ENCODE peak calls at places on chromosomes 3 and 15, in seven cellular contexts. E, Y, X, G, S, C and B are unnamed samples.

GRCh38 chr3:43609406-43609805 is 12.4 kb downstream of the ANO10 start:
- DNase-seq in X (no peak), Y (no peak), C (no peak), S (no peak), G (no peak), E (no peak), B (no peak)

GRCh38 chr15:26891448-26891881 is 24.6 kb downstream of the GABRA5 start:
- DNase-seq in C (peak; percentile 51), X (peak; percentile 67), G (peak; percentile 14), E (no peak), Y (peak; percentile 95), S (peak; percentile 4), B (no peak)

GRCh38 chr15:42921049-42921731 is 612 bp upstream of the TTBK2 start:
- DNase-seq in C (peak; percentile 35), Y (peak; percentile 5), E (peak; percentile 67), S (no peak), G (no peak), X (peak; percentile 17), B (no peak)

GRCh38 chr15:25894371-25894902 is 31.3 kb upstream of the ATP10A start:
- DNase-seq in E (no peak), G (no peak), S (no peak), C (no peak), Y (no peak), X (peak; percentile 49), B (no peak)

GRCh38 chr15:76533995-76534394 is 197.4 kb downstream of the ISL2 start:
- DNase-seq in G (no peak), E (no peak), S (no peak), C (no peak), Y (no peak), X (no peak), B (no peak)

GRCh38 chr15:98969126-98969735 is 38.4 kb downstream of the PGPEP1L start:
- DNase-seq in C (no peak), S (no peak), Y (no peak), E (no peak), X (no peak), G (no peak), B (peak; percentile 83)

GRCh38 chr3:16103472-16103871 is 71.0 kb upstream of the GALNT15 start:
- DNase-seq in S (peak; percentile 82), X (peak; percentile 99), G (no peak), E (no peak), Y (no peak), C (no peak), B (no peak)

GRCh38 chr15:23690015-23690414 is 2.9 kb upstream of the NDN start:
- DNase-seq in E (no peak), S (no peak), C (no peak), G (no peak), Y (no peak), X (no peak), B (no peak)

GRCh38 chr3:144549161-144549560 is 577.5 kb downstream of the DIPK2A start:
- DNase-seq in X (no peak), S (no peak), C (no peak), Y (no peak), E (no peak), G (no peak), B (no peak)

GRCh38 chr3:157330206-157330605 is 106.4 kb upstream of the PTX3 start:
- DNase-seq in C (no peak), E (no peak), G (no peak), Y (no peak), S (no peak), X (peak; percentile 77), B (no peak)

GRCh38 chr15:25678498-25678865 is 184.6 kb downstream of the ATP10A start:
- DNase-seq in E (peak; percentile 1), G (no peak), X (no peak), C (no peak), S (no peak), Y (no peak), B (no peak)

GRCh38 chr3:52015431-52016256 is 19.9 kb upstream of the RPL29 start:
- DNase-seq in X (no peak), S (no peak), E (no peak), C (no peak), Y (no peak), G (no peak), B (no peak)

GRCh38 chr3:196517919-196518318 is 2.8 kb upstream of the SMCO1 start:
- DNase-seq in S (no peak), Y (no peak), X (no peak), E (no peak), C (peak; percentile 42), G (no peak), B (no peak)

GRCh38 chr3:196514913-196515621 is at the start of gene SMCO1:
- DNase-seq in S (no peak), G (no peak), Y (no peak), X (no peak), E (no peak), C (no peak), B (no peak)

GRCh38 chr3:196517142-196517808 is 2.1 kb upstream of the SMCO1 start:
- DNase-seq in E (no peak), Y (no peak), G (no peak), S (no peak), C (no peak), X (no peak), B (no peak)

GRCh38 chr3:196519738-196520122 is 4.6 kb upstream of the SMCO1 start:
- DNase-seq in E (no peak), C (peak; percentile 49), X (no peak), S (no peak), G (peak; percentile 37), Y (no peak), B (no peak)

DNA sequence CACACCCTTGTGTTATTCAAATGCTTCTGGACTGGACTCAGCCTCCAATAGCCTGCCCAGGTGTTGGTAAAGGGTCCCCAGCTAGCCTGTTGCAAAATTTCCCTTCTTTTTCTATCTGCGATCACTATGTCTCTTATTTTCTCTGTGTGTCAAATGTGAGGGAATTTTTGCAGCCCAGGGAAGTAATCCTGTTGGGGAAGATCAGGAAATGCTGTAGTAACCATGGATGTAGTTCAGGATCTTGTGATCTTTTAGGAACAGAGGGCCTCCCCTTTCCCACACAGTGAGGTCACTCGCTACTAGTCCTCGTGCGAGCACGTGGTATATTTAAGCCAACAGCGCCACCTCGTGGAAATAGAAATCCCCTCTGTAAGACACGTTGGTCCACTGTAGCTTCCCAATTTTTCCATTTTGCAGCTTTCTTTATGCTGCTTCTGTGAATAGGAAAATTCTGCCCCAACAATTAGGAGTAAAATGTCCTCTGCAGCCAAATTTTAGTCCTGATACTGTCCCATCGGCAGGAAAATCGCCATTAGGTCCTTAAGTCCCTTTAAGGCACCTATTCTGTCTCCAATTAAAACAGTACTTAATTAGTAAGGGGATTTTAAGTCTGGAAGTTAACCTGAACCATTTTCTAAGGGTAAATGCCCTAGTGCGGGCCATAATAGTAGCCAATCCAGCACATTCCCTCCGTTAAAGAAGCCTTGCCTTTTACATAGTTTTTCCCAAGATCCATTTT is 4.0 kb upstream of the SMCO1 start:
- DNase-seq in C (peak; percentile 75), Y (peak; percentile 45), S (peak; percentile 45), X (peak; percentile 73), E (peak; percentile 76), G (peak; percentile 47), B (no peak)
- TF ChIP-seq CTCF in C (peak; percentile 40), Y (peak; percentile 53), S (peak; percentile 90), X (peak; percentile 61), E (no peak), G (peak; percentile 22), B (peak; percentile 65)

GRCh38 chr15:62067448-62068044 is 769 bp downstream of the C2CD4A start:
- DNase-seq in X (peak; percentile 8), Y (no peak), G (peak; percentile 43), S (no peak), E (no peak), C (no peak), B (no peak)
- TF ChIP-seq CTCF in X (no peak), Y (no peak), G (peak; percentile 32), S (no peak), E (no peak), C (no peak), B (no peak)

DNA sequence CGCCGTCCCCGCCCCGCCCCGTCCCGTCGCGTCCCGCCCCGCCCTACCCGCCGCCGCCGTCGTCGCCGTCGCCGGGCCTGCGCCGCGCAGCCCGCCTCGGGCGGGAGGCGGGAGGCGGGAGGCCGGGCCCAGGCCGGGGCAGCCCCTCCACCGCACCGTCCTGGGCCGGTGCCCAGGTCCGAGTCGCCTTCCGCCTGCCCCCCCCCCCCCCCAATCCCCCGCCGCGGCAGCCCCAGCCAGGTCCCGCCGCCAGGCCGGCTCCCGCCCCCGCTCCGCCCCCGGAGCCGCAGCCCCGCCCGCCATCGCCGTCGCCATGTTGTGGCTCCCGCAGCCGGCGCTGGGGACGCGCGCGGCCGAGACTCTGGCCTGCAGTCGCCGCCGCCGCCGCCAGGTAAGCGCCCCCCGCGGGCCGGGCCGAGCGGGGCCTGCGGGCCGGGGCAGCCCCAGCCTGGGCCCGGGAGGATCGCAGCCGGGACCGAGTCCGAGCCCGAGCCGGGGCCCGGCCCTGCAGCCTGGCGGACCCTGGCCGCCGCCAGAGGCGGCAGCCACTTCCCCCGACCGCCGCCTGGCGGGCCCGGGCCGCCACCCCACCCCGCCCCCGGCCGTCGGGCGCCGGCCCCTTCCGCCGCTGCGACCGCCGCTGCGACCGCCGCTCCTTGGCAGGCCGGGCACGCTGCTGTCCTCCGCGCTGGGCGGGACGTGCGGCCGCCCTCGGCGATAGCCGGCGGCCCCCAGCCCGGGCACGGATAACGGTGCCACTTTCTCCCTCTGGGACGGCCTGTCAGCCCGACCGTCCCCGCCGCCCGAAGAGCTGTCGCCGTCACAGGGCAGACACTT is at the start of gene ZNF592:
- DNase-seq in X (peak; percentile 83), Y (peak; percentile 59), E (peak; percentile 92), G (peak; percentile 92), S (peak; percentile 58), C (peak; percentile 91), B (peak; percentile 91)
- TF ChIP-seq CTCF in X (no peak), Y (peak; percentile 48), E (no peak), G (no peak), S (no peak), C (peak; percentile 27), B (peak; percentile 19)

DNA sequence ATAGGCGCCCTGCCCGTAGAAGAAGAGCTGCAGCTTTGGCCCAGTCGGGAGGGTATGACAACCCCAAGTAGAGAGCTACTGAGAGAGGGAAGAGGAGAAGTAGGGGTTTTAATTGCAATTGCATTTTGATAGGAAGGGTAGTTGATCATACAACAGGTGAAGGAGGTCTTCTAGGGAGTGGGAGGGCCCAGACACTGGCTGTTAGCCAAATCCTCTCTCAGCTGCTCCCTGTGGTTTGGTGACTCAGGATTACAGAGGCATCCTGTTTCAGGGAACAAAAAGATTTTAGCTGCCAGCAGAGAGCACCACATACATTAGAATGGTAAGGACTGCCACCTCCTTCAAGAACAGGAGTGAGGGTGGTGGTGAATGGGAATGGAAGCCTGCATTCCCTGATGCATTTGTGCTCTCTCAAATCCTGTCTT is 408.9 kb upstream of the THBS1 start:
- DNase-seq in C (peak; percentile 45), Y (no peak), X (peak; percentile 98), E (peak; percentile 62), G (no peak), S (peak; percentile 96), B (peak; percentile 87)
- TF ChIP-seq CTCF in C (peak; percentile 1), Y (peak; percentile 61), X (peak; percentile 61), E (no peak), G (no peak), S (peak; percentile 81), B (peak; percentile 82)